ENCODE peak calls at places on chromosomes 4 and X, in seven cellular contexts. S, L, A, K, H, U and C are unnamed samples. For H4K20me1, the result is how much of the 10 kb centered on the place peaks cover.

GRCh38 chr4:70979445-70980008 is 13.9 kb upstream of the DCK start:
- DNase-seq in S (no peak), L (no peak), A (no peak), K (peak), H (no peak), U (no peak), C (no peak)

GRCh38 chrX:45872480-45872879 is 671.8 kb upstream of the DIPK2B start:
- DNase-seq in S (no peak), L (no peak), A (no peak), K (no peak), H (no peak), U (no peak), C (no peak)

GRCh38 chr4:93469560-93469959 is 359.0 kb upstream of the ATOH1 start:
- DNase-seq in S (no peak), L (no peak), A (no peak), K (no peak), H (no peak), U (no peak), C (no peak)

GRCh38 chr4:53688186-53688790 is 97.0 kb upstream of the LNX1 start:
- DNase-seq in S (peak), L (no peak), A (peak), K (peak), H (peak), U (peak), C (peak)

GRCh38 chr4:149716728-149717127 is 98.9 kb downstream of the IQCM start:
- DNase-seq in S (no peak), L (no peak), A (no peak), K (no peak), H (no peak), U (no peak), C (no peak)

GRCh38 chr4:109735566-109736454 is 5.9 kb upstream of the PLA2G12A start:
- DNase-seq in S (no peak), L (no peak), A (peak), K (peak), H (no peak), U (no peak), C (no peak)

GRCh38 chrX:154799554-154800348 is 5.5 kb downstream of the MPP1 start:
- DNase-seq in S (no peak), L (no peak), A (no peak), K (peak), H (no peak), U (peak), C (peak)

GRCh38 chr4:138104462-138104775 is 137.7 kb downstream of the SLC7A11 start:
- DNase-seq in S (no peak), L (no peak), A (no peak), K (no peak), H (no peak), U (no peak), C (no peak)

GRCh38 chr4:125187621-125188176 is 127.1 kb upstream of the FAT4 start:
- DNase-seq in S (peak), L (no peak), A (no peak), K (peak), H (no peak), U (peak), C (no peak)

GRCh38 chrX:109519001-109519400 is 17.6 kb upstream of the NXT2 start:
- DNase-seq in S (no peak), L (no peak), A (no peak), K (no peak), H (no peak), U (no peak), C (no peak)

GRCh38 chrX:19183777-19184485 is 61.7 kb upstream of the ADGRG2 start:
- DNase-seq in S (no peak), L (no peak), A (no peak), K (peak), H (no peak), U (no peak), C (no peak)

GRCh38 chr4:1408418-1408817 is 2.2 kb upstream of the NKX1-1 start:
- DNase-seq in S (no peak), L (no peak), A (peak), K (no peak), H (no peak), U (no peak), C (no peak)
- H4K20me1 ChIP-seq in S (under half), L (under half), A (under half), K (under half), H (under half), U (under half), C (under half)

GRCh38 chr4:180060159-180060889 is 2182.9 kb upstream of the TENM3 start:
- DNase-seq in S (peak), L (no peak), A (no peak), K (peak), H (peak), U (peak), C (no peak)
- TF ChIP-seq EZH2 in S (no peak), L (no peak), A (no peak), K (no peak), H (no peak), U (no peak), C (no peak)

DNA sequence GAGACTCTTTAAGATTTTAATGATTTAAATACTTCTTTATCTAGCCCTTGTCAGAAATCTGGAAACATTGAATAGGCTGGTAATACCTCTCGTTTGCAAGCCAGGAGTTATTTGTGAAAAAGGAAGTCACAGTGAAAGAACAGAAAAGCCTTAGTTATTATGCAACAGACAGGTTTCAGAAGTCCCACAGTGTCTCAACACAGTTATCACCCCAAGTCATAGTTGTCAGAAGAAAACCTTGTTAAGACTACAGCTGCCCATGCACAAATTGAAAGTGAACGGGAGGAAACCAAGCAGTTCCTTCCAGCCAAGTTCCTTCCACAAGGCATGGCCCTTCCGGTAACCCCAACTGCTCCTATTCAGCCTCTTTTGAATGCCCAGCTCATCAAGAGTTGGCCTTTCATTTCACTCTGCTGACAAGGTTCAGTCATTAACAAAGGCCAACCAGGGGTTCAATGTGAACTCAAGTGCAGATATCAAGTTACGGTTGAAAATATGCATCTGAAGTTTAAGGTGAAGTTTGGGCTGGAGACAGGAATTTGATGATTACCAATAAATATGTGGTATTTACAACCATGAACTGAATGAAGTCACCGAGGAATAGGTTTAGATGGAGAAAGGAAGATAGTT is 15.6 kb downstream of the ALPK1 start:
- DNase-seq in S (no peak), L (no peak), A (no peak), K (no peak), H (peak), U (no peak), C (no peak)
- H3K4me2 ChIP-seq in S (no peak), L (no peak), A (no peak), K (no peak), H (peak), U (no peak), C (no peak)

DNA sequence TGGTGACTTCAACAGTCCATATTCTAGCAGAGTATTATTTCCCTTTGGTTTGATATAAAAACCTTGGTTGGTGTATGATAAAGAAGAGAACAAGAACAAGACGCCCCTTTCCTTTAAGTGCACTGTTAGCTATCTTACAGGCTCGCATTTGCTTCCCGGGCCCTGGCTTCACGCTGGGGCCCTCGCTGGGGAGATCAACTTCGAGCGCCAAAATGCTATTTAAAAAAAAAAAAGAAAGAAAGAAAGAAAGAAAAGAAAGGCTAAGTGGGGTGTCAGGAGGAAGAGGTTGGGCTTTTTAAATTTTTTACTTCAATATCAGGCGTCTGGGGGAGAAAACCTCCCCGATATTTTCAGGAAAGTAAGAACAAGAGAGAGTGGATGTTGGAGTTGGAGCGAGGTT is 11.7 kb downstream of the ARX start:
- DNase-seq in S (no peak), L (no peak), A (no peak), K (no peak), H (no peak), U (no peak), C (no peak)
- H4K20me1 ChIP-seq in S (under half), L (under half), A (under half), K (under half), H (under half), U (under half), C (under half)

GRCh38 chr4:3878678-3879077 is 112.5 kb downstream of the ADRA2C start:
- DNase-seq in S (no peak), L (no peak), A (no peak), K (no peak), H (no peak), U (peak), C (no peak)

GRCh38 chr4:3877236-3877635 is 111.1 kb downstream of the ADRA2C start:
- DNase-seq in S (peak), L (no peak), A (no peak), K (no peak), H (no peak), U (no peak), C (no peak)

GRCh38 chr4:3880595-3881120 is 114.5 kb downstream of the ADRA2C start:
- DNase-seq in S (peak), L (peak), A (peak), K (peak), H (peak), U (peak), C (peak)

GRCh38 chr4:3877868-3878267 is 111.7 kb downstream of the ADRA2C start:
- DNase-seq in S (no peak), L (no peak), A (no peak), K (no peak), H (no peak), U (no peak), C (no peak)

DNA sequence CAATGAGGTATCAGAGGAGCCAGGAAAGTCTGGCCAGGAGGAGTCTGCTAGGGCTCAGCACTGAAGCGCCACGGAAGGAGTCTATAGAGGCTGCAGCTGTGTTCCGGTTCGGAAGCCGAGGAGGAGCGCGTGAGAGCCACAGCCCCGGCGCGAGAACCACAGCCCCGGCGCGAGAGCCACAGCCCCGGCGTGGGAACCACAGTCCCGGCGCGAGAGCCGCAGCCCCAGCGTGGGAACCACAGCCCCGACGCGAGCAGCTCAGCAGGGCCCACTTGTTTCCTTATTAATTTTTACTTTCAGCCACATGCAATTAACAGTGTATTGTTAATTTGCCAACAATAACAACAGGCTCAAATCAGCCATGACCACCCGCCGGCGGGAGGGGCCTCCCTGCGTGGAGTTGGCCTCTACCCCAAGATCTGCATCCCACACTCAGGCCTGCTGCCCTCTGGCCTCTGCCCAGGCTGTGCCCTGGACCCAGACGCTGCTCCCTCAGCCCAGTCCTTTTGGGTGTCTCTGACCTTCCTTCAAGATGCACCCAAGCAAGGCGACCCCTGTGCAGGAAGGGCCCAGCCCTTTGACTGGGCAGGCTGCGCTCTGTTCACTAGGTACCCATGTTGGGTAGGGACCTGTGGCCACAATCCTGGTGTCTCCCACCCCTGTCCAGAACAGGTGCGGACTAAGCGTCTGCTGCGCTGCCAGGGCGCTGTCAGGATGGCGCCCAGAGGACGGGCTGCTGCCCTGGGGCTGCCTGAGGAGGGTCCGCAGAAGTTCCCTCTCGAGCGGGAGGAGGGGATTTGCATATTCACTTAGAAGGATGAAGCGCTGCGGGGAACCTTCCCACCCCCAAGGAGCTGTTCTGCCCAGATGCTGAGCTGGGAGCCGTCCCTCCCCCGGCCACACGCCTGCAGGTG is 113.8 kb downstream of the ADRA2C start:
- DNase-seq in S (peak), L (no peak), A (no peak), K (no peak), H (no peak), U (no peak), C (no peak)
- TF ChIP-seq EZH2 in S (peak), L (no peak), A (no peak), K (no peak), H (no peak), U (no peak), C (no peak)

GRCh38 chrX:20523626-20524312 is 257.1 kb upstream of the RPS6KA3 start:
- DNase-seq in S (no peak), L (no peak), A (no peak), K (no peak), H (peak), U (no peak), C (peak)
- H3K4me2 ChIP-seq in S (no peak), L (no peak), A (no peak), K (no peak), H (peak), U (no peak), C (no peak)